ENCODE peak calls at places on chromosomes 16 and 17, in six cellular contexts. One of them, this sample, is unnamed.

GRCh38 chr16:29883987-29884386 is 15.4 kb downstream of the SEZ6L2 start:
- DNase-seq in ovary: no peak
- DNase-seq in body of pancreas: no peak
- DNase-seq in pancreas: no peak
- DNase-seq in A549: no peak
- DNase-seq in fibroblast of lung: no peak
- DNase-seq in this sample: no peak

GRCh38 chr17:70668276-70668937 is 499.1 kb downstream of the KCNJ2 start:
- DNase-seq in ovary: no peak
- DNase-seq in body of pancreas: no peak
- DNase-seq in pancreas: no peak
- DNase-seq in A549: no peak
- DNase-seq in fibroblast of lung: no peak
- DNase-seq in this sample: no peak

GRCh38 chr16:64892843-64893242 is 229.0 kb downstream of the CDH11 start:
- DNase-seq in ovary: no peak
- DNase-seq in body of pancreas: no peak
- DNase-seq in pancreas: no peak
- DNase-seq in A549: no peak
- DNase-seq in fibroblast of lung: peak
- DNase-seq in this sample: no peak

GRCh38 chr17:49901460-49902331 is 53.8 kb upstream of the TAC4 start:
- DNase-seq in ovary: no peak
- DNase-seq in body of pancreas: peak
- DNase-seq in pancreas: no peak
- DNase-seq in A549: peak
- DNase-seq in fibroblast of lung: no peak
- DNase-seq in this sample: no peak

GRCh38 chr16:31508706-31509523 is 724 bp upstream of the RUSF1 start:
- DNase-seq in ovary: no peak
- DNase-seq in body of pancreas: no peak
- DNase-seq in pancreas: no peak
- DNase-seq in A549: no peak
- DNase-seq in fibroblast of lung: peak
- DNase-seq in this sample: no peak

GRCh38 chr17:49497147-49498036 is 2.3 kb downstream of the NGFR start:
- DNase-seq in ovary: no peak
- DNase-seq in body of pancreas: no peak
- DNase-seq in pancreas: no peak
- DNase-seq in A549: peak
- DNase-seq in fibroblast of lung: peak
- DNase-seq in this sample: peak

GRCh38 chr17:36601303-36602029 is at the start of gene MRM1:
- DNase-seq in ovary: peak
- DNase-seq in body of pancreas: peak
- DNase-seq in pancreas: peak
- DNase-seq in A549: peak
- DNase-seq in fibroblast of lung: peak
- DNase-seq in this sample: peak

GRCh38 chr17:37476431-37477130 is 13.1 kb upstream of the DUSP14 start:
- DNase-seq in ovary: no peak
- DNase-seq in body of pancreas: no peak
- DNase-seq in pancreas: no peak
- DNase-seq in A549: no peak
- DNase-seq in fibroblast of lung: peak
- DNase-seq in this sample: no peak

GRCh38 chr16:30984669-30985400 is at the start of gene HSD3B7:
- DNase-seq in ovary: peak
- DNase-seq in body of pancreas: peak
- DNase-seq in pancreas: peak
- DNase-seq in A549: peak
- DNase-seq in fibroblast of lung: peak
- DNase-seq in this sample: peak

GRCh38 chr17:16439867-16440351 is 24.5 kb downstream of the TRPV2 start:
- DNase-seq in ovary: no peak
- DNase-seq in body of pancreas: peak
- DNase-seq in pancreas: peak
- DNase-seq in A549: no peak
- DNase-seq in fibroblast of lung: no peak
- DNase-seq in this sample: no peak

GRCh38 chr16:27704252-27704651 is 154.3 kb downstream of the KATNIP start:
- DNase-seq in ovary: no peak
- DNase-seq in body of pancreas: no peak
- DNase-seq in pancreas: no peak
- DNase-seq in A549: no peak
- DNase-seq in fibroblast of lung: no peak
- DNase-seq in this sample: no peak

GRCh38 chr17:2906907-2907306 is 110.7 kb downstream of the RAP1GAP2 start:
- DNase-seq in ovary: no peak
- DNase-seq in body of pancreas: no peak
- DNase-seq in pancreas: no peak
- DNase-seq in A549: no peak
- DNase-seq in fibroblast of lung: no peak
- DNase-seq in this sample: no peak

GRCh38 chr17:77373298-77374169 is 232.8 kb downstream of the SEC14L1 start:
- DNase-seq in ovary: peak
- DNase-seq in body of pancreas: peak
- DNase-seq in pancreas: no peak
- DNase-seq in A549: no peak
- DNase-seq in fibroblast of lung: no peak
- DNase-seq in this sample: peak

GRCh38 chr16:74281285-74281684 is 15.3 kb upstream of the PSMD7 start:
- DNase-seq in ovary: no peak
- DNase-seq in body of pancreas: no peak
- DNase-seq in pancreas: no peak
- DNase-seq in A549: no peak
- DNase-seq in fibroblast of lung: no peak
- DNase-seq in this sample: no peak
- TF ChIP-seq CTCF in ovary: no peak
- TF ChIP-seq CTCF in body of pancreas: no peak
- TF ChIP-seq CTCF in pancreas: no peak
- TF ChIP-seq CTCF in A549: no peak
- TF ChIP-seq CTCF in fibroblast of lung: no peak
- TF ChIP-seq CTCF in this sample: no peak

DNA sequence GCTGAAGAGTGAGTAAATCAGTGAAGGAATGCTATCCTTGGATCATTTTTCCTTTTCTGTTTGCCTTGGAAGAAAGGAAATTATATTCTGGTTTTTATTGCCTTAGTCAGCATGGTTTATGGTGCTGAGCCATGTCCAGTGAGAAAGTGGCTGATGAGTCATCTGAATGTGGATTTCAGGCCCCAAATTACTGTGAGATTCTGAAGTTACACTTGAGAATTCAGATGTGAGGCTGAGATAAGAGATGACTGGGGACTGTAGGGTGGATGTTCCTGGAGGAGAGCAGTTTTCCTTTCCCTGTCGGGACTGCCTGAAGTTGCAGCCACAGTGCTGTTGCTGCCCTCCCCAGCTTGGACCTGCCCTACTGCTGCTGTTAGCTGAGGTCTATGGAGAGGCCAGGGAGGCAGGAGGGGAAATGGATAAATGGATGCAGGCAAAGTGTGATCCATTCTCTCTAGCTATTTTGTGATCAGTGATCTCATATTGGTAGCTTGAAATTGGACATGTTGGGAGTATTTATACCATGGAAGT is 4.2 kb upstream of the MAP3K14 start:
- DNase-seq in ovary: no peak
- DNase-seq in body of pancreas: no peak
- DNase-seq in pancreas: no peak
- DNase-seq in A549: peak
- DNase-seq in fibroblast of lung: peak
- DNase-seq in this sample: no peak
- TF ChIP-seq CTCF in ovary: no peak
- TF ChIP-seq CTCF in body of pancreas: no peak
- TF ChIP-seq CTCF in pancreas: no peak
- TF ChIP-seq CTCF in A549: no peak
- TF ChIP-seq CTCF in fibroblast of lung: peak
- TF ChIP-seq CTCF in this sample: no peak

GRCh38 chr17:11005940-11006339 is 168.1 kb upstream of the PIRT start:
- DNase-seq in ovary: no peak
- DNase-seq in body of pancreas: no peak
- DNase-seq in pancreas: no peak
- DNase-seq in A549: no peak
- DNase-seq in fibroblast of lung: no peak
- DNase-seq in this sample: no peak
- TF ChIP-seq CTCF in ovary: no peak
- TF ChIP-seq CTCF in body of pancreas: no peak
- TF ChIP-seq CTCF in pancreas: no peak
- TF ChIP-seq CTCF in A549: no peak
- TF ChIP-seq CTCF in fibroblast of lung: no peak
- TF ChIP-seq CTCF in this sample: no peak

DNA sequence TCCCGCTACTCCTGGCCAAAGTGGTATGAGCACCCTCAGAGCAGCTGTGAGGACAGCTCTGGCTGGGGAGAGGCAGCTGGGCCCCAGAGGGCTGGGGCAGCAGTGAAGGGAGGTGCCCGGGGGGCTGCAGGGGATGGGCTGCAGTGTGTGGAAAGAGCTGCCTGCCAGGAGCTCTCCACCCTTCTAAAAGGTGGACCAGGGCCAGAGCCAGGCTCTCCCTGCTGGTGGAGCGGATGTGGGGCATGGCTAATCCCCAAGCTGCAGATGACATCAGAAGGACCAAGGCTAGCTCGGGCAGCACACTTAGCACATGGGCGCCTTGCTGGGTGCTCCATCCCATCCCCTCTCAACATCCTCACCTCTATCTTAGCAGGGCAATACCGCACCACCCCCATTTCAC is 103.1 kb downstream of the SDK2 start:
- DNase-seq in ovary: no peak
- DNase-seq in body of pancreas: no peak
- DNase-seq in pancreas: no peak
- DNase-seq in A549: no peak
- DNase-seq in fibroblast of lung: no peak
- DNase-seq in this sample: no peak
- TF ChIP-seq CTCF in ovary: no peak
- TF ChIP-seq CTCF in body of pancreas: no peak
- TF ChIP-seq CTCF in pancreas: no peak
- TF ChIP-seq CTCF in A549: no peak
- TF ChIP-seq CTCF in fibroblast of lung: no peak
- TF ChIP-seq CTCF in this sample: no peak

GRCh38 chr17:76080207-76080933 is 1.4 kb downstream of the ZACN start:
- DNase-seq in ovary: no peak
- DNase-seq in body of pancreas: no peak
- DNase-seq in pancreas: no peak
- DNase-seq in A549: no peak
- DNase-seq in fibroblast of lung: no peak
- DNase-seq in this sample: no peak

GRCh38 chr17:76081295-76082210 is 2.6 kb downstream of the ZACN start:
- DNase-seq in ovary: no peak
- DNase-seq in body of pancreas: no peak
- DNase-seq in pancreas: no peak
- DNase-seq in A549: no peak
- DNase-seq in fibroblast of lung: no peak
- DNase-seq in this sample: no peak

GRCh38 chr17:76080934-76081287 is 1.9 kb downstream of the ZACN start:
- DNase-seq in ovary: no peak
- DNase-seq in body of pancreas: no peak
- DNase-seq in pancreas: no peak
- DNase-seq in A549: no peak
- DNase-seq in fibroblast of lung: no peak
- DNase-seq in this sample: no peak

GRCh38 chr17:76078859-76079576 is at the start of gene ZACN:
- DNase-seq in ovary: no peak
- DNase-seq in body of pancreas: no peak
- DNase-seq in pancreas: no peak
- DNase-seq in A549: no peak
- DNase-seq in fibroblast of lung: no peak
- DNase-seq in this sample: no peak

DNA sequence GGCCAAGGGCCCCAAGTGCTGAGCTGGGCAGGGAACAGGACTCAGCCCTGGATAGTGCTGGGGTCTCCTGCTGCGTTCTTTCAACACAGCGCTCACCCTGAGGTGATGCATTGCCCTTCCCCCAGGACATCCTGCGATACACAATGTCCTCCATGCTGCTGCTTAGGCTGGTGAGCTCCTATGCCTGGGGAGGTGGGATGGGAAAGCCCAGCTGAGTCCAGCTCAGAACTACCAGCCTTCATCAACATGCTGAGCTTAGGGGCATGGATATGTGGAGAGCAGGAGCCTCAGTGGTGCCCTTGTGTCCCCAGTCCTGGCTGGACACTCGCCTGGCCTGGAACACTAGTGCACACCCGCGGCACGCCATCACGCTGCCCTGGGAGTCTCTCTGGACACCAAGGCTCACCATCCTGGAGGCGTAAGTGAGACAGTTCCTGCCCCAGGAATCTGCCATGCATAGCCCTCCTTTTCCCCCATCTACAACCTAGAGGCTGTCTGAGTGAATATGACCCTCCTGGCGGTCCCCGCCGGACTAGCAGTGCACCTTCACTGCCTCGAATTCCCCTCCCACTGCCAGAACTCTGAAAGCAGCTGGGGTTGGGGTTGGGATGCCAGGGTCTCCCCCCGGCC is 710 bp downstream of the ZACN start:
- DNase-seq in ovary: no peak
- DNase-seq in body of pancreas: no peak
- DNase-seq in pancreas: no peak
- DNase-seq in A549: no peak
- DNase-seq in fibroblast of lung: no peak
- DNase-seq in this sample: no peak
- TF ChIP-seq CTCF in ovary: no peak
- TF ChIP-seq CTCF in body of pancreas: no peak
- TF ChIP-seq CTCF in pancreas: no peak
- TF ChIP-seq CTCF in A549: no peak
- TF ChIP-seq CTCF in fibroblast of lung: no peak
- TF ChIP-seq CTCF in this sample: peak

GRCh38 chr16:57838161-57838560 is 35.9 kb upstream of the KIFC3 start:
- DNase-seq in ovary: no peak
- DNase-seq in body of pancreas: no peak
- DNase-seq in pancreas: no peak
- DNase-seq in A549: no peak
- DNase-seq in fibroblast of lung: peak
- DNase-seq in this sample: no peak
- TF ChIP-seq CTCF in ovary: no peak
- TF ChIP-seq CTCF in body of pancreas: no peak
- TF ChIP-seq CTCF in pancreas: no peak
- TF ChIP-seq CTCF in A549: no peak
- TF ChIP-seq CTCF in fibroblast of lung: no peak
- TF ChIP-seq CTCF in this sample: no peak

DNA sequence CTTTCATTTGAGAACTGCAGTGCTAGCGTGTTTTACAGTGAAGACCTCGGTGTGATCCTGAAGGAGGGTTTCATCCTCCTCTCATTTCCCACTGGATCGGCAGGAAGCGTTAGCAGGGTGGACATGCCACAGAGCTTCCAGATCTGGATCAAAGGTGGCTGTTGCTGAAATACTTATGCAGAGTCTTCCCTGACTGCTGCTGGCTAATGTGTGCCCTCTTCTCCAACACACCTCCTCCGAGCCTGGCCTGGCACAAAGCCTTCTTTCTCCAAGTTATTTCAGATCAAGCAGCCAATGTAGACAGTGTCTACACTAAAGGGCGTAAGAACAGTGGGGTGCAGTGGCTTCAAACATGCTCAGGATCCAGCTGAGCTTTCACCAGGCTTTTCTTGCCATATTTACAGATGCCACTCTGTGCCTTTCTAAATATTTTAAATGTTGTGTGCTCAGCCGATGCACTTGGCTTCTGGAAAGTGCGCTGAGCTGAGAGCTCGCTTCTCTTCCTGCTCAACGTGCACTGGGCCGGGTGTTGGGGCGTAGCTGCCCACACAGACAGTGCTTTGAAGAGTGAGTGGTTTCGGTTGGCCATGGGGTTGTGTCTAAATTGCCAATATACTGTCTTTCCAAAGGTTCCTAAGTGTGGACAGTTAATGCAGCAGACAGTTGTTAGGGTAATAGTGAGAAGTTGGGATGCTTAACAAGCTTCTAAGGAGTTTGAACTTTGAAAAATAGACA is 2.1 kb downstream of the ZNF750 start:
- DNase-seq in ovary: no peak
- DNase-seq in body of pancreas: no peak
- DNase-seq in pancreas: no peak
- DNase-seq in A549: no peak
- DNase-seq in fibroblast of lung: no peak
- DNase-seq in this sample: no peak
- TF ChIP-seq CTCF in ovary: no peak
- TF ChIP-seq CTCF in body of pancreas: no peak
- TF ChIP-seq CTCF in pancreas: no peak
- TF ChIP-seq CTCF in A549: no peak
- TF ChIP-seq CTCF in fibroblast of lung: no peak
- TF ChIP-seq CTCF in this sample: no peak

This sample was measured in BE2C.